ENCODE peak calls at places on chromosome 11, in four cellular contexts. X is dorsolateral prefrontal cortex, Q is BJ, T is tibial nerve. F is an unnamed sample.

GRCh38 chr11:17738350-17739207 is 4.0 kb downstream of the KCNC1 start:
- DNase-seq in X (peak; percentile 35), Q (no peak), T (no peak), F (no peak)

GRCh38 chr11:27380796-27381195 is 17.8 kb upstream of the CCDC34 start:
- DNase-seq in X (no peak), Q (no peak), T (no peak), F (no peak)

GRCh38 chr11:121106812-121107211 is 5.8 kb downstream of the TECTA start:
- DNase-seq in X (no peak), Q (no peak), T (no peak), F (no peak)

GRCh38 chr11:73629907-73630306 is 16.5 kb upstream of the PLEKHB1 start:
- DNase-seq in X (no peak), Q (no peak), T (no peak), F (no peak)

GRCh38 chr11:119700030-119700429 is 29.0 kb downstream of the NECTIN1 start:
- DNase-seq in X (no peak), Q (no peak), T (no peak), F (no peak)

GRCh38 chr11:313787-314547 is at the start of gene IFITM1:
- DNase-seq in X (no peak), Q (peak; percentile 79), T (no peak), F (peak; percentile 91)

GRCh38 chr11:121081320-121081719 is 19.7 kb upstream of the TECTA start:
- DNase-seq in X (no peak), Q (no peak), T (no peak), F (no peak)

GRCh38 chr11:113979427-113979826 is 4.5 kb downstream of the HTR3A start:
- DNase-seq in X (no peak), Q (no peak), T (no peak), F (peak; percentile 9)

GRCh38 chr11:130554241-130555055 is 106.0 kb downstream of the ADAMTS15 start:
- DNase-seq in X (no peak), Q (no peak), T (no peak), F (no peak)

GRCh38 chr11:1837171-1838076 is 1.4 kb upstream of the TNNI2 start:
- DNase-seq in X (peak; percentile 53), Q (no peak), T (no peak), F (peak; percentile 85)

GRCh38 chr11:126347751-126348628 is 7.5 kb upstream of the ST3GAL4 start:
- DNase-seq in X (no peak), Q (no peak), T (no peak), F (peak; percentile 49)

GRCh38 chr11:120339394-120339890 is 3.2 kb downstream of the ARHGEF12 start:
- DNase-seq in X (peak; percentile 36), Q (no peak), T (no peak), F (no peak)

GRCh38 chr11:93967258-93967657 is 53.9 kb upstream of the HEPHL1 start:
- DNase-seq in X (no peak), Q (no peak), T (no peak), F (no peak)

GRCh38 chr11:93959663-93960062 is 61.5 kb upstream of the HEPHL1 start:
- DNase-seq in X (no peak), Q (no peak), T (no peak), F (no peak)

GRCh38 chr11:93967944-93968343 is 53.2 kb upstream of the HEPHL1 start:
- DNase-seq in X (no peak), Q (no peak), T (no peak), F (no peak)

GRCh38 chr11:93958991-93959390 is 62.2 kb upstream of the HEPHL1 start:
- DNase-seq in X (no peak), Q (no peak), T (no peak), F (no peak)

DNA sequence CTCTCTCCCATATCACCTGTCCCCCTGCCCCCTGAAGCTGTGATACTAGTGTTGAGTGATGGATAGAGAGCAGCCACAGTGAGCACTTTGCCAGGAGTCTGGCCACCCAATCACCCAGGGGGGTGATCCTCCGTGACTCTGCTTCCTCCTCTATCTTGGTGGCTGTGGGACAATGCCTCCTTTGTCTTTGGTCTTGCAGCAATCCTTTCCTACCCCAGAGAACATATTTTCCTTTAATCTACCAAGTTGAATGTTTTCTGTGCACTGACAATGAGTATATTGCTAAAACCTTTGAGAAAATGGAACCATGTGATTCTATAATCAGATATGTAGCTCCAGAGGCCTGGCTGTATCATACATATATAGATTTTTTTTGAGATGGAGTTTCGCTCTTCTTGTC is 58.1 kb upstream of the HEPHL1 start:
- DNase-seq in X (no peak), Q (no peak), T (no peak), F (no peak)
- H3K27me3 ChIP-seq in X (no peaks in the 10 kb centered on the region), Q (peaks cover 3% of the 10 kb centered on the region), T (no peaks in the 10 kb centered on the region), F (no peaks in the 10 kb centered on the region)

DNA sequence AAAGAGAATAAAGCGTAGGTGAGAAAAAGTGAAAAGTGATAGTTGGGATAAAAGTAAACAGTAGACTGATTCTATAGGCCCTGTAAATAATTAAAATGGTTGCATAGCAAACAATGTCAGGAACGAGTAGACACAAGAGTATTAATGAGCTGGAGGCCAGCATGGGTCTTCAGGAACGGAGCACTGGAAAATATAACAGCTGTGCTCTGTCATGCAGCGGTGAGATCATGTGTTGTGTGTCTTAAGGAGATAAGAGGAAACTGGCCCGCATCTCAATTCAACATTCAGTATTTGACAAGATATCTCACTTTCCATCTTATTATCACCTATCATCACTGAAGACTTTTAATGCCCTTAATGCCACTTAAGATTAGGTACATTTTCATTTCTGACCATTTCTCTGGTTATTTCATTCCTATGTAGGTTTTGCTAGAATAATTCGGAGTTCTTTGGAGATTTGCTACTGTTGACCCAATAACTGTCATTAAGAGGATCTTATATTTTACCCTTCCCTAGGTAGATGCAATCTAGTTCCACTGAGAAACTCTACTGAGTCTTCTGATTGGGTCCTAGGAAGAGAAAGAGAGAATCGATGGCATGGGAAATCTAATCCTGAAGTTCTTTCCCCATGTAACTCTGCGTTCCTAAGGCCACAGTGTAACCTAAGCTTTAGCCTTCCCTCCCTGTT is 35.5 kb upstream of the VWA5A start:
- DNase-seq in X (no peak), Q (no peak), T (no peak), F (no peak)
- H3K27me3 ChIP-seq in X (peaks cover 24% of the 10 kb centered on the region), Q (peaks cover 6% of the 10 kb centered on the region), T (peaks cover 12% of the 10 kb centered on the region), F (no peaks in the 10 kb centered on the region)

DNA sequence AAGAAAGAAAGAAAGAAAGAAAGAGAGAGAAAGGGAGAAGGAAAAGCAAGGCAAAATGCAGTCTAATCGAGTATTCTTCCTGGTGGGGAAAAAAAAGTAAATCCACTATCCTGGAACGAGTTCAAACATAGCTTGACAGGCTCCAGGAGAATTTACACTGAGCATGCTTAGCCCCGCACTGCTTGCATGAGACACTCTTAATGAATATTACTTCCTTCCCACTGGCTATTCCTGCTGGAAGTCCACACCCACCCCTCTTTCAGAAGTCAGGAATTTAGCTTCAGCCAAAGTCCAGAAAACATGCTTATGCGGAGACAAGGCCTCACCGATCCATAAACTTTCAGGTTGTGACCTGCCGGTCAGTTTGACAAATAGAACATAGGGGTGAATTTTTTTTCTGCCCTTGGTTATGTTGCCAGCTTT is 251.8 kb upstream of the BLID start:
- DNase-seq in X (no peak), Q (no peak), T (peak; percentile 17), F (peak; percentile 59)
- H3K27me3 ChIP-seq in X (no peaks in the 10 kb centered on the region), Q (no peaks in the 10 kb centered on the region), T (no peaks in the 10 kb centered on the region), F (no peaks in the 10 kb centered on the region)

GRCh38 chr11:9772218-9772617 is 108.3 kb downstream of the SWAP70 start:
- DNase-seq in X (no peak), Q (no peak), T (no peak), F (no peak)
- H3K27me3 ChIP-seq in X (no peaks in the 10 kb centered on the region), Q (no peaks in the 10 kb centered on the region), T (no peaks in the 10 kb centered on the region), F (no peaks in the 10 kb centered on the region)

GRCh38 chr11:111301840-111302113 is 3.4 kb downstream of the POU2AF3 start:
- DNase-seq in X (no peak), Q (no peak), T (no peak), F (no peak)

GRCh38 chr11:111300569-111300968 is 2.2 kb downstream of the POU2AF3 start:
- DNase-seq in X (no peak), Q (no peak), T (no peak), F (no peak)

GRCh38 chr11:111303476-111303875 is 5.1 kb downstream of the POU2AF3 start:
- DNase-seq in X (no peak), Q (no peak), T (no peak), F (peak; percentile 9)

GRCh38 chr11:111301004-111301839 is 2.9 kb downstream of the POU2AF3 start:
- DNase-seq in X (no peak), Q (no peak), T (no peak), F (no peak)

GRCh38 chr11:111302298-111302697 is 4.0 kb downstream of the POU2AF3 start:
- DNase-seq in X (no peak), Q (no peak), T (no peak), F (no peak)
- H3K27me3 ChIP-seq in X (no peaks in the 10 kb centered on the region), Q (peaks cover 32% of the 10 kb centered on the region), T (no peaks in the 10 kb centered on the region), F (peaks cover 51% of the 10 kb centered on the region)

GRCh38 chr11:61607426-61607825 is 26.6 kb upstream of the SYT7 start:
- DNase-seq in X (no peak), Q (no peak), T (no peak), F (no peak)

GRCh38 chr11:61610905-61611304 is 30.0 kb upstream of the SYT7 start:
- DNase-seq in X (no peak), Q (no peak), T (no peak), F (no peak)

GRCh38 chr11:61607920-61608599 is 27.2 kb upstream of the SYT7 start:
- DNase-seq in X (no peak), Q (no peak), T (no peak), F (no peak)

GRCh38 chr11:61609970-61610347 is 29.1 kb upstream of the SYT7 start:
- DNase-seq in X (no peak), Q (no peak), T (no peak), F (peak; percentile 47)

DNA sequence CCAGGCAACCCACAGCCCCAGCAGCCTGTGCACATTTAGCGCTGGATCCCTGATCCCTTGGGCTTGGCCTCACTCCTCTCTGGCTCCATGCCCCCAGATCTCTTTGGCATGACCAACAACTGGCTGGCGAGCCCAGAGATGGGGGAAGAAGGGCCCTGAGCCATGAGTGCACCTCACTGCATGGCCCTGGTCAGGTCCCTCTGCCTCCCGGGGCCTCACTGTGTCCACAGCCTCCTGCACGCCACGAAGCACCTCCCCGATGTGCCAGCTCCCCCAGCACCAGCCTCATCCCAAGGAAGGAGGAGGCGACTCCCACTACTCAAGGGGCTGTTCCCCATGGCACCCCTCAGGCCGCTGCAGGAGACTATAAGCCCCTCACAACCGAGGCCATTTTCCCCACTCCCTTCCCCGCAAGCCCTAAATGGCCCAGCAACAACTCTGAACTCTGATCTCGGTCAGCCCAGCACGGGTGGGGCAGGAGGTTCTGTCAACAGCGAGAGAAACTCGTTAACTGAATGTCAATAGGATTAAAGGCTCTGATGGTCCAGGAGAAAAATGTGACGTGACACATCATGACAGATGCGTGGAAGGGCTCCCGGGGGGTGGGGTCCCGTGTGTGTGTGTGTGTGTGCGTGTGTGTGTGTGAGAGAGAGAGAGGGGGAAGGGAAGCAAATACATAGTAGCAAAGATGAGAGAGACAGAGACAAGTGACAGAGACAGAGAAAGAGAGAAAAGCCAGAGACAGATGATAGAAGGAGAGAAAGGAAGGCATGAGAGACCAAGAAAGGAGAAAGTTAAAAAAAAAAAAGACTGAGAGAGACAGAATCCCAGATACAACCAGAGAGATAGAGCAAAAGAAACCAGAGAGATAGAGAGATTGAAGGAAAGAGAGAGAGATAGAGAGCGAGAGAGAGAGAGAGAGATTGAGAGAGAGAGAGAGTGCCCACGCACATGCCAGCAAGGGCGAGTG is 28.4 kb upstream of the SYT7 start:
- DNase-seq in X (no peak), Q (no peak), T (no peak), F (no peak)
- H3K27me3 ChIP-seq in X (peaks cover 3% of the 10 kb centered on the region), Q (peaks cover 15% of the 10 kb centered on the region), T (peaks cover 51% of the 10 kb centered on the region), F (no peaks in the 10 kb centered on the region)